ENCODE peak calls at places on chromosomes 4 and X, in four cellular contexts. Q is GM23248, J is mesenchymal stem cell, T is IMR-90. S is an unnamed sample.

GRCh38 chrX:103404225-103405008 is 28.1 kb downstream of the BEX3 start:
- DNase-seq in Q (peak; percentile 86), J (peak; percentile 88), T (peak; percentile 91), S (peak; percentile 48)

GRCh38 chr4:108877821-108878220 is 115.0 kb upstream of the ETNPPL start:
- DNase-seq in Q (no peak), J (no peak), T (no peak), S (no peak)

GRCh38 chr4:55330241-55330640 is 15.8 kb upstream of the SRD5A3 start:
- DNase-seq in Q (no peak), J (no peak), T (no peak), S (no peak)

GRCh38 chr4:135833529-135833928 is 1631.9 kb upstream of the PABPC4L start:
- DNase-seq in Q (no peak), J (no peak), T (no peak), S (no peak)

GRCh38 chrX:69021561-69021960 is 143.7 kb downstream of the PJA1 start:
- DNase-seq in Q (no peak), J (no peak), T (no peak), S (no peak)

GRCh38 chr4:18398661-18399060 is 377.1 kb upstream of the LCORL start:
- DNase-seq in Q (no peak), J (no peak), T (no peak), S (no peak)

GRCh38 chrX:87516716-87517115 is 886 bp upstream of the KLHL4 start:
- DNase-seq in Q (no peak), J (peak; percentile 15), T (peak; percentile 55), S (peak; percentile 63)

GRCh38 chrX:19137064-19137463 is 14.8 kb upstream of the ADGRG2 start:
- DNase-seq in Q (peak; percentile 4), J (no peak), T (no peak), S (no peak)

GRCh38 chrX:39848900-39849299 is 248.9 kb downstream of the BCOR start:
- DNase-seq in Q (peak; percentile 81), J (peak; percentile 69), T (peak; percentile 95), S (no peak)

GRCh38 chrX:81355436-81355835 is 153.5 kb downstream of the SH3BGRL start:
- DNase-seq in Q (no peak), J (no peak), T (no peak), S (no peak)

GRCh38 chr4:42654606-42655005 is 2.3 kb downstream of the ATP8A1 start:
- DNase-seq in Q (peak; percentile 87), J (peak; percentile 62), T (peak; percentile 50), S (peak; percentile 63)

GRCh38 chr4:2256781-2257191 is 5.1 kb downstream of the MXD4 start:
- DNase-seq in Q (no peak), J (no peak), T (no peak), S (no peak)

GRCh38 chr4:152771736-152772533 is 7.6 kb downstream of the TIGD4 start:
- DNase-seq in Q (no peak), J (no peak), T (no peak), S (no peak)

GRCh38 chr4:119744580-119744979 is 116.0 kb upstream of the PDE5A start:
- DNase-seq in Q (peak; percentile 56), J (no peak), T (no peak), S (no peak)

GRCh38 chrX:137031517-137032377 is 2.0 kb downstream of the GPR101 start:
- DNase-seq in Q (peak; percentile 55), J (peak; percentile 51), T (peak; percentile 10), S (peak; percentile 25)

GRCh38 chr4:94175553-94176260 is 32.0 kb upstream of the SMARCAD1 start:
- DNase-seq in Q (no peak), J (no peak), T (no peak), S (no peak)

GRCh38 chr4:153126137-153126536 is 78.1 kb upstream of the TRIM2 start:
- DNase-seq in Q (peak; percentile 33), J (no peak), T (peak; percentile 28), S (no peak)

GRCh38 chr4:154332681-154333421 is 158.7 kb downstream of the DCHS2 start:
- DNase-seq in Q (no peak), J (peak; percentile 35), T (peak; percentile 2), S (no peak)

GRCh38 chr4:11589676-11590075 is 161.0 kb upstream of the HS3ST1 start:
- DNase-seq in Q (no peak), J (peak; percentile 37), T (peak; percentile 69), S (peak; percentile 51)

GRCh38 chr4:53346920-53347852 is 18.7 kb downstream of the SCFD2 start:
- DNase-seq in Q (peak; percentile 90), J (no peak), T (peak; percentile 61), S (peak; percentile 66)

GRCh38 chrX:40644821-40645358 is 2.5 kb downstream of the CXorf38 start:
- DNase-seq in Q (peak; percentile 80), J (peak; percentile 79), T (peak; percentile 74), S (peak; percentile 48)

GRCh38 chrX:22634751-22635150 is 362.0 kb downstream of the CBLL2 start:
- DNase-seq in Q (peak; percentile 49), J (no peak), T (peak; percentile 24), S (no peak)

GRCh38 chr4:27692098-27692679 is 831.5 kb downstream of the STIM2 start:
- DNase-seq in Q (peak; percentile 47), J (peak; percentile 36), T (peak; percentile 29), S (peak; percentile 32)
- H2AFZ ChIP-seq in Q (no peak overlapping the region), J (no peak overlapping the region), T (no peak overlapping the region), S (peak overlapping the region; percentile 31)

GRCh38 chr4:184953421-184953820 is 64.9 kb upstream of the HELT start:
- DNase-seq in Q (no peak), J (no peak), T (no peak), S (no peak)

GRCh38 chr4:184955636-184956035 is 62.7 kb upstream of the HELT start:
- DNase-seq in Q (no peak), J (no peak), T (no peak), S (no peak)

GRCh38 chr4:184954482-184954881 is 63.8 kb upstream of the HELT start:
- DNase-seq in Q (no peak), J (no peak), T (no peak), S (no peak)

GRCh38 chr4:184953971-184954370 is 64.3 kb upstream of the HELT start:
- DNase-seq in Q (no peak), J (no peak), T (no peak), S (peak; percentile 31)

GRCh38 chr4:184955116-184955515 is 63.2 kb upstream of the HELT start:
- DNase-seq in Q (no peak), J (no peak), T (no peak), S (no peak)
- H2AFZ ChIP-seq in Q (no peak overlapping the region), J (no peak overlapping the region), T (no peak overlapping the region), S (no peak overlapping the region)

GRCh38 chrX:15515931-15516330 is 15.3 kb downstream of the BMX start:
- DNase-seq in Q (no peak), J (no peak), T (no peak), S (no peak)
- H2AFZ ChIP-seq in Q (no peak overlapping the region), J (no peak overlapping the region), T (no peak overlapping the region), S (peak overlapping the region; percentile 66)

GRCh38 chrX:1893758-1894294 is 279.0 kb downstream of the ASMT start:
- DNase-seq in Q (no peak), J (no peak), T (no peak), S (no peak)

GRCh38 chrX:1895583-1895982 is 280.7 kb downstream of the ASMT start:
- DNase-seq in Q (no peak), J (no peak), T (no peak), S (no peak)

GRCh38 chrX:1899841-1900240 is 285.0 kb downstream of the ASMT start:
- DNase-seq in Q (no peak), J (no peak), T (no peak), S (no peak)

DNA sequence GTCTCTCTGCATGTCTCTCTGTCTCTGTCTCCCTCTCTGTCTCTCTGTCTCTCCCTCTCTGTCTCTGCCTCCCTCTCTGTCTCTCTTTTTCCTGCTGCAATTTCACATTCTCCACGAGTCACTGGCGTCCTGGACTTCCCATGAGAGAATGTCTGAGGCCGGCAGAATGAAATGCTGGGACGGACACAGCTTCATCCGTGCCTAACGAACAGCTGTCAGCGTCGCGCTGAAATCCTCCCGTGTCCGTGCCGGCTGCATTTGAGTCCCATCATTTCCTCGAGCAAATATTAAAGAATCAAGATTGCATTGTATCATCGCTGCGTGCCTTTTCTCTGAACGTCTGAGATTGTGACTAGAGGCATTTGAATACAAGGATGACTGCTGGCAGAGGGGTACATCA is 279.8 kb downstream of the ASMT start:
- DNase-seq in Q (no peak), J (no peak), T (no peak), S (no peak)
- H2AFZ ChIP-seq in Q (no peak overlapping the region), J (no peak overlapping the region), T (no peak overlapping the region), S (no peak overlapping the region)

GRCh38 chr4:101156619-101157310 is 190.6 kb downstream of the PPP3CA start:
- DNase-seq in Q (peak; percentile 18), J (no peak), T (peak; percentile 28), S (no peak)
- H2AFZ ChIP-seq in Q (no peak overlapping the region), J (no peak overlapping the region), T (no peak overlapping the region), S (no peak overlapping the region)